ENCODE peak calls at places on chromosomes 1 and 21, in five cellular contexts. One of them, this sample, is unnamed.

GRCh38 chr1:231369282-231369681 is 31.2 kb downstream of the SPRTN start:
- DNase-seq in CD8-positive, alpha-beta T cell: no peak
- DNase-seq in activated CD4-positive, alpha-beta T cell treated with anti-CD3 and anti-CD28 coated beads, Interleukin-2, amount 10 ng/mL, durations not matched to agents 7 days and 5 days: no peak
- DNase-seq in stimulated activated CD4-positive, alpha-beta T cell treated with anti-CD3 and anti-CD28 coated beads, Interleukin-4, amount 100 ng/mL, for 24 hours: no peak
- DNase-seq in substantia nigra: no peak
- DNase-seq in this sample: no peak

GRCh38 chr21:14114251-14114650 is 96.5 kb downstream of the LIPI start:
- DNase-seq in CD8-positive, alpha-beta T cell: no peak
- DNase-seq in activated CD4-positive, alpha-beta T cell treated with anti-CD3 and anti-CD28 coated beads, Interleukin-2, amount 10 ng/mL, durations not matched to agents 7 days and 5 days: no peak
- DNase-seq in stimulated activated CD4-positive, alpha-beta T cell treated with anti-CD3 and anti-CD28 coated beads, Interleukin-4, amount 100 ng/mL, for 24 hours: no peak
- DNase-seq in substantia nigra: no peak
- DNase-seq in this sample: no peak

GRCh38 chr1:74697832-74698231 is 24.2 kb upstream of the ERICH3 start:
- DNase-seq in CD8-positive, alpha-beta T cell: no peak
- DNase-seq in activated CD4-positive, alpha-beta T cell treated with anti-CD3 and anti-CD28 coated beads, Interleukin-2, amount 10 ng/mL, durations not matched to agents 7 days and 5 days: no peak
- DNase-seq in stimulated activated CD4-positive, alpha-beta T cell treated with anti-CD3 and anti-CD28 coated beads, Interleukin-4, amount 100 ng/mL, for 24 hours: no peak
- DNase-seq in substantia nigra: no peak
- DNase-seq in this sample: no peak

GRCh38 chr1:236103059-236103458 is 38.2 kb upstream of the NID1 start:
- DNase-seq in CD8-positive, alpha-beta T cell: no peak
- DNase-seq in activated CD4-positive, alpha-beta T cell treated with anti-CD3 and anti-CD28 coated beads, Interleukin-2, amount 10 ng/mL, durations not matched to agents 7 days and 5 days: no peak
- DNase-seq in stimulated activated CD4-positive, alpha-beta T cell treated with anti-CD3 and anti-CD28 coated beads, Interleukin-4, amount 100 ng/mL, for 24 hours: no peak
- DNase-seq in substantia nigra: no peak
- DNase-seq in this sample: no peak

GRCh38 chr1:211518330-211519289 is 26.6 kb upstream of the RD3 start:
- DNase-seq in CD8-positive, alpha-beta T cell: no peak
- DNase-seq in activated CD4-positive, alpha-beta T cell treated with anti-CD3 and anti-CD28 coated beads, Interleukin-2, amount 10 ng/mL, durations not matched to agents 7 days and 5 days: no peak
- DNase-seq in stimulated activated CD4-positive, alpha-beta T cell treated with anti-CD3 and anti-CD28 coated beads, Interleukin-4, amount 100 ng/mL, for 24 hours: no peak
- DNase-seq in substantia nigra: no peak
- DNase-seq in this sample: no peak

GRCh38 chr1:220893701-220894024 is 14.4 kb downstream of the HLX start:
- DNase-seq in CD8-positive, alpha-beta T cell: no peak
- DNase-seq in activated CD4-positive, alpha-beta T cell treated with anti-CD3 and anti-CD28 coated beads, Interleukin-2, amount 10 ng/mL, durations not matched to agents 7 days and 5 days: no peak
- DNase-seq in stimulated activated CD4-positive, alpha-beta T cell treated with anti-CD3 and anti-CD28 coated beads, Interleukin-4, amount 100 ng/mL, for 24 hours: no peak
- DNase-seq in substantia nigra: no peak
- DNase-seq in this sample: no peak

GRCh38 chr1:35925741-35926140 is 5.2 kb upstream of the AGO3 start:
- DNase-seq in CD8-positive, alpha-beta T cell: no peak
- DNase-seq in activated CD4-positive, alpha-beta T cell treated with anti-CD3 and anti-CD28 coated beads, Interleukin-2, amount 10 ng/mL, durations not matched to agents 7 days and 5 days: no peak
- DNase-seq in stimulated activated CD4-positive, alpha-beta T cell treated with anti-CD3 and anti-CD28 coated beads, Interleukin-4, amount 100 ng/mL, for 24 hours: no peak
- DNase-seq in substantia nigra: no peak
- DNase-seq in this sample: no peak

GRCh38 chr1:230012093-230012393 is 55.0 kb upstream of the GALNT2 start:
- DNase-seq in CD8-positive, alpha-beta T cell: no peak
- DNase-seq in activated CD4-positive, alpha-beta T cell treated with anti-CD3 and anti-CD28 coated beads, Interleukin-2, amount 10 ng/mL, durations not matched to agents 7 days and 5 days: no peak
- DNase-seq in stimulated activated CD4-positive, alpha-beta T cell treated with anti-CD3 and anti-CD28 coated beads, Interleukin-4, amount 100 ng/mL, for 24 hours: no peak
- DNase-seq in substantia nigra: no peak
- DNase-seq in this sample: no peak

GRCh38 chr21:45862544-45863207 is 118.9 kb upstream of the COL6A1 start:
- DNase-seq in CD8-positive, alpha-beta T cell: no peak
- DNase-seq in activated CD4-positive, alpha-beta T cell treated with anti-CD3 and anti-CD28 coated beads, Interleukin-2, amount 10 ng/mL, durations not matched to agents 7 days and 5 days: no peak
- DNase-seq in stimulated activated CD4-positive, alpha-beta T cell treated with anti-CD3 and anti-CD28 coated beads, Interleukin-4, amount 100 ng/mL, for 24 hours: no peak
- DNase-seq in substantia nigra: no peak
- DNase-seq in this sample: no peak

GRCh38 chr1:237832803-237833202 is 57.9 kb downstream of the ZP4 start:
- DNase-seq in CD8-positive, alpha-beta T cell: no peak
- DNase-seq in activated CD4-positive, alpha-beta T cell treated with anti-CD3 and anti-CD28 coated beads, Interleukin-2, amount 10 ng/mL, durations not matched to agents 7 days and 5 days: no peak
- DNase-seq in stimulated activated CD4-positive, alpha-beta T cell treated with anti-CD3 and anti-CD28 coated beads, Interleukin-4, amount 100 ng/mL, for 24 hours: no peak
- DNase-seq in substantia nigra: no peak
- DNase-seq in this sample: no peak

GRCh38 chr1:25146382-25146855 is 85.9 kb downstream of the SYF2 start:
- DNase-seq in CD8-positive, alpha-beta T cell: no peak
- DNase-seq in activated CD4-positive, alpha-beta T cell treated with anti-CD3 and anti-CD28 coated beads, Interleukin-2, amount 10 ng/mL, durations not matched to agents 7 days and 5 days: no peak
- DNase-seq in stimulated activated CD4-positive, alpha-beta T cell treated with anti-CD3 and anti-CD28 coated beads, Interleukin-4, amount 100 ng/mL, for 24 hours: no peak
- DNase-seq in substantia nigra: no peak
- DNase-seq in this sample: no peak

GRCh38 chr1:155208406-155208655 is 164 bp upstream of the MTX1 start:
- DNase-seq in CD8-positive, alpha-beta T cell: no peak
- DNase-seq in activated CD4-positive, alpha-beta T cell treated with anti-CD3 and anti-CD28 coated beads, Interleukin-2, amount 10 ng/mL, durations not matched to agents 7 days and 5 days: no peak
- DNase-seq in stimulated activated CD4-positive, alpha-beta T cell treated with anti-CD3 and anti-CD28 coated beads, Interleukin-4, amount 100 ng/mL, for 24 hours: no peak
- DNase-seq in substantia nigra: no peak
- DNase-seq in this sample: no peak

GRCh38 chr1:46205794-46206193 is 2.7 kb downstream of the LURAP1 start:
- DNase-seq in CD8-positive, alpha-beta T cell: no peak
- DNase-seq in activated CD4-positive, alpha-beta T cell treated with anti-CD3 and anti-CD28 coated beads, Interleukin-2, amount 10 ng/mL, durations not matched to agents 7 days and 5 days: no peak
- DNase-seq in stimulated activated CD4-positive, alpha-beta T cell treated with anti-CD3 and anti-CD28 coated beads, Interleukin-4, amount 100 ng/mL, for 24 hours: no peak
- DNase-seq in substantia nigra: no peak
- DNase-seq in this sample: no peak

GRCh38 chr21:34367320-34367935 is 3.6 kb downstream of the KCNE2 start:
- DNase-seq in CD8-positive, alpha-beta T cell: peak
- DNase-seq in activated CD4-positive, alpha-beta T cell treated with anti-CD3 and anti-CD28 coated beads, Interleukin-2, amount 10 ng/mL, durations not matched to agents 7 days and 5 days: peak
- DNase-seq in stimulated activated CD4-positive, alpha-beta T cell treated with anti-CD3 and anti-CD28 coated beads, Interleukin-4, amount 100 ng/mL, for 24 hours: peak
- DNase-seq in substantia nigra: no peak
- DNase-seq in this sample: peak

GRCh38 chr1:23661887-23662286 is 29.7 kb upstream of the RPL11 start:
- DNase-seq in CD8-positive, alpha-beta T cell: no peak
- DNase-seq in activated CD4-positive, alpha-beta T cell treated with anti-CD3 and anti-CD28 coated beads, Interleukin-2, amount 10 ng/mL, durations not matched to agents 7 days and 5 days: no peak
- DNase-seq in stimulated activated CD4-positive, alpha-beta T cell treated with anti-CD3 and anti-CD28 coated beads, Interleukin-4, amount 100 ng/mL, for 24 hours: no peak
- DNase-seq in substantia nigra: no peak
- DNase-seq in this sample: no peak

GRCh38 chr1:153929981-153930948 is 7.5 kb upstream of the GATAD2B start:
- DNase-seq in CD8-positive, alpha-beta T cell: no peak
- DNase-seq in activated CD4-positive, alpha-beta T cell treated with anti-CD3 and anti-CD28 coated beads, Interleukin-2, amount 10 ng/mL, durations not matched to agents 7 days and 5 days: no peak
- DNase-seq in stimulated activated CD4-positive, alpha-beta T cell treated with anti-CD3 and anti-CD28 coated beads, Interleukin-4, amount 100 ng/mL, for 24 hours: no peak
- DNase-seq in substantia nigra: no peak
- DNase-seq in this sample: no peak

GRCh38 chr1:227449051-227449450 is 114.3 kb upstream of the ZNF678 start:
- DNase-seq in CD8-positive, alpha-beta T cell: no peak
- DNase-seq in activated CD4-positive, alpha-beta T cell treated with anti-CD3 and anti-CD28 coated beads, Interleukin-2, amount 10 ng/mL, durations not matched to agents 7 days and 5 days: peak
- DNase-seq in stimulated activated CD4-positive, alpha-beta T cell treated with anti-CD3 and anti-CD28 coated beads, Interleukin-4, amount 100 ng/mL, for 24 hours: peak
- DNase-seq in substantia nigra: no peak
- DNase-seq in this sample: peak

GRCh38 chr1:98920441-98921110 is 84.1 kb downstream of the PLPPR5 start:
- DNase-seq in CD8-positive, alpha-beta T cell: no peak
- DNase-seq in activated CD4-positive, alpha-beta T cell treated with anti-CD3 and anti-CD28 coated beads, Interleukin-2, amount 10 ng/mL, durations not matched to agents 7 days and 5 days: no peak
- DNase-seq in stimulated activated CD4-positive, alpha-beta T cell treated with anti-CD3 and anti-CD28 coated beads, Interleukin-4, amount 100 ng/mL, for 24 hours: no peak
- DNase-seq in substantia nigra: no peak
- DNase-seq in this sample: no peak

GRCh38 chr21:17848228-17848627 is 29.1 kb upstream of the C21orf91 start:
- DNase-seq in CD8-positive, alpha-beta T cell: no peak
- DNase-seq in activated CD4-positive, alpha-beta T cell treated with anti-CD3 and anti-CD28 coated beads, Interleukin-2, amount 10 ng/mL, durations not matched to agents 7 days and 5 days: no peak
- DNase-seq in stimulated activated CD4-positive, alpha-beta T cell treated with anti-CD3 and anti-CD28 coated beads, Interleukin-4, amount 100 ng/mL, for 24 hours: no peak
- DNase-seq in substantia nigra: no peak
- DNase-seq in this sample: peak

GRCh38 chr1:245969274-245969673 is 537.8 kb downstream of the SMYD3 start:
- DNase-seq in CD8-positive, alpha-beta T cell: no peak
- DNase-seq in activated CD4-positive, alpha-beta T cell treated with anti-CD3 and anti-CD28 coated beads, Interleukin-2, amount 10 ng/mL, durations not matched to agents 7 days and 5 days: no peak
- DNase-seq in stimulated activated CD4-positive, alpha-beta T cell treated with anti-CD3 and anti-CD28 coated beads, Interleukin-4, amount 100 ng/mL, for 24 hours: no peak
- DNase-seq in substantia nigra: no peak
- DNase-seq in this sample: no peak

GRCh38 chr1:113053344-113054138 is 19.5 kb upstream of the LRIG2 start:
- DNase-seq in CD8-positive, alpha-beta T cell: no peak
- DNase-seq in activated CD4-positive, alpha-beta T cell treated with anti-CD3 and anti-CD28 coated beads, Interleukin-2, amount 10 ng/mL, durations not matched to agents 7 days and 5 days: no peak
- DNase-seq in stimulated activated CD4-positive, alpha-beta T cell treated with anti-CD3 and anti-CD28 coated beads, Interleukin-4, amount 100 ng/mL, for 24 hours: no peak
- DNase-seq in substantia nigra: no peak
- DNase-seq in this sample: no peak

GRCh38 chr1:3270403-3271245 is 183.8 kb upstream of the ARHGEF16 start:
- DNase-seq in CD8-positive, alpha-beta T cell: no peak
- DNase-seq in activated CD4-positive, alpha-beta T cell treated with anti-CD3 and anti-CD28 coated beads, Interleukin-2, amount 10 ng/mL, durations not matched to agents 7 days and 5 days: no peak
- DNase-seq in stimulated activated CD4-positive, alpha-beta T cell treated with anti-CD3 and anti-CD28 coated beads, Interleukin-4, amount 100 ng/mL, for 24 hours: no peak
- DNase-seq in substantia nigra: no peak
- DNase-seq in this sample: no peak

GRCh38 chr1:215526147-215526845 is 40.8 kb upstream of the KCTD3 start:
- DNase-seq in CD8-positive, alpha-beta T cell: no peak
- DNase-seq in activated CD4-positive, alpha-beta T cell treated with anti-CD3 and anti-CD28 coated beads, Interleukin-2, amount 10 ng/mL, durations not matched to agents 7 days and 5 days: no peak
- DNase-seq in stimulated activated CD4-positive, alpha-beta T cell treated with anti-CD3 and anti-CD28 coated beads, Interleukin-4, amount 100 ng/mL, for 24 hours: no peak
- DNase-seq in substantia nigra: no peak
- DNase-seq in this sample: no peak

GRCh38 chr1:66834926-66835325 is 33.9 kb upstream of the INSL5 start:
- DNase-seq in CD8-positive, alpha-beta T cell: no peak
- DNase-seq in activated CD4-positive, alpha-beta T cell treated with anti-CD3 and anti-CD28 coated beads, Interleukin-2, amount 10 ng/mL, durations not matched to agents 7 days and 5 days: no peak
- DNase-seq in stimulated activated CD4-positive, alpha-beta T cell treated with anti-CD3 and anti-CD28 coated beads, Interleukin-4, amount 100 ng/mL, for 24 hours: no peak
- DNase-seq in substantia nigra: no peak
- DNase-seq in this sample: no peak

GRCh38 chr1:12245116-12245515 is 15.3 kb downstream of the VPS13D start:
- DNase-seq in CD8-positive, alpha-beta T cell: no peak
- DNase-seq in activated CD4-positive, alpha-beta T cell treated with anti-CD3 and anti-CD28 coated beads, Interleukin-2, amount 10 ng/mL, durations not matched to agents 7 days and 5 days: no peak
- DNase-seq in stimulated activated CD4-positive, alpha-beta T cell treated with anti-CD3 and anti-CD28 coated beads, Interleukin-4, amount 100 ng/mL, for 24 hours: no peak
- DNase-seq in substantia nigra: no peak
- DNase-seq in this sample: no peak

GRCh38 chr1:240101737-240102136 is 10.1 kb downstream of the FMN2 start:
- DNase-seq in CD8-positive, alpha-beta T cell: no peak
- DNase-seq in activated CD4-positive, alpha-beta T cell treated with anti-CD3 and anti-CD28 coated beads, Interleukin-2, amount 10 ng/mL, durations not matched to agents 7 days and 5 days: no peak
- DNase-seq in stimulated activated CD4-positive, alpha-beta T cell treated with anti-CD3 and anti-CD28 coated beads, Interleukin-4, amount 100 ng/mL, for 24 hours: no peak
- DNase-seq in substantia nigra: no peak
- DNase-seq in this sample: no peak

This sample was measured in activated CD4-positive, alpha-beta memory T cell treated with anti-CD3 and anti-CD28 coated beads for 36 hours.